ENCODE peak calls at places on chromosomes 11 and 22, in ten cellular contexts. K is fibroblast of the conjunctiva; X is immature natural killer cell; I is T follicular helper cell; A is activated CD4-positive, alpha-beta T cell treated with anti-CD3 and anti-CD28 coated beads, Interleukin-2, amount 10 ng/mL, durations not matched to agents 24 days and 14 days; E is fibroblast of mammary gland; H is mucosa of descending colon; R is HFF-Myc; V is neuronal stem cell; D is anterior cingulate cortex. Y is an unnamed sample.
A peak's percentile ranks its signal among the peaks of the same experiment; 100 is the strongest.

GRCh38 chr11:79507726-79508125 is 66.9 kb upstream of the TENM4 start:
- DNase-seq in K (no peak), X (no peak), I (no peak), A (no peak), E (no peak), H (no peak), R (no peak), V (no peak), D (no peak), Y (no peak)

GRCh38 chr22:19679476-19680099 is 34.7 kb upstream of the SEPTIN5 start:
- DNase-seq in K (no peak), X (no peak), I (peak; percentile 19), A (peak; percentile 82), E (no peak), H (peak; percentile 54), R (no peak), V (no peak), D (no peak), Y (peak; percentile 77)

GRCh38 chr11:69307871-69308381 is 14.0 kb downstream of the MYEOV start:
- DNase-seq in K (no peak), X (no peak), I (no peak), A (no peak), E (no peak), H (peak; percentile 56), R (no peak), V (no peak), D (no peak), Y (no peak)

GRCh38 chr11:123973816-123974215 is 3.8 kb downstream of the OR10S1 start:
- DNase-seq in K (peak; percentile 20), X (no peak), I (no peak), A (no peak), E (peak; percentile 76), H (no peak), R (no peak), V (no peak), D (no peak), Y (no peak)

GRCh38 chr11:61028135-61028729 is 56.8 kb downstream of the CD6 start:
- DNase-seq in K (no peak), X (no peak), I (peak; percentile 61), A (peak; percentile 83), E (no peak), H (no peak), R (no peak), V (no peak), D (no peak), Y (no peak)

GRCh38 chr11:126484266-126484665 is 128.8 kb downstream of the ST3GAL4 start:
- DNase-seq in K (no peak), X (no peak), I (no peak), A (no peak), E (peak; percentile 46), H (no peak), R (no peak), V (no peak), D (no peak), Y (no peak)

GRCh38 chr22:36577019-36577418 is 48.1 kb upstream of the EIF3D start:
- DNase-seq in K (peak; percentile 21), X (no peak), I (no peak), A (no peak), E (peak; percentile 82), H (no peak), R (peak; percentile 70), V (no peak), D (no peak), Y (no peak)

GRCh38 chr11:105458071-105458470 is 151.8 kb upstream of the GRIA4 start:
- DNase-seq in K (no peak), X (no peak), I (no peak), A (no peak), E (no peak), H (no peak), R (no peak), V (no peak), D (no peak), Y (no peak)

GRCh38 chr11:95451682-95452081 is 220.7 kb upstream of the SESN3 start:
- DNase-seq in K (peak; percentile 27), X (no peak), I (no peak), A (no peak), E (peak; percentile 91), H (no peak), R (no peak), V (no peak), D (no peak), Y (no peak)

GRCh38 chr11:132744771-132745170 is 787.5 kb downstream of the OPCML start:
- DNase-seq in K (no peak), X (no peak), I (no peak), A (no peak), E (no peak), H (no peak), R (no peak), V (no peak), D (no peak), Y (no peak)

GRCh38 chr22:30266445-30267381 is at the start of gene OSM:
- DNase-seq in K (no peak), X (peak; percentile 84), I (peak; percentile 34), A (peak; percentile 93), E (no peak), H (no peak), R (no peak), V (no peak), D (peak; percentile 13), Y (no peak)